ENCODE peak calls at places on chromosomes 3 and 15, in eight cellular contexts. S, P, G, T, C, V, A and Y are unnamed samples. For H3K4me1, the result is how much of the 10 kb centered on the place peaks cover.

GRCh38 chr15:58467722-58468436 is 36.1 kb downstream of the LIPC start:
- DNase-seq in G (no peak), T (peak), V (no peak), S (no peak), P (no peak), C (no peak), A (no peak), Y (no peak)

GRCh38 chr15:49370782-49371181 is 52.3 kb upstream of the FGF7 start:
- DNase-seq in G (no peak), S (no peak), C (no peak), T (no peak), A (no peak), P (no peak), V (peak), Y (no peak)

GRCh38 chr15:27353837-27354236 is 382.9 kb downstream of the GABRG3 start:
- DNase-seq in P (no peak), V (no peak), C (no peak), S (no peak), G (no peak), A (no peak), T (no peak), Y (no peak)

GRCh38 chr3:108486910-108487309 is 23.5 kb downstream of the MYH15 start:
- DNase-seq in G (no peak), V (peak), C (peak), P (no peak), T (no peak), A (no peak), S (no peak), Y (no peak)

GRCh38 chr15:97790180-97790579 is 170.3 kb upstream of the ARRDC4 start:
- DNase-seq in A (no peak), P (no peak), C (no peak), V (no peak), G (no peak), T (no peak), S (no peak), Y (no peak)

GRCh38 chr3:13709706-13710105 is 160.8 kb downstream of the FBLN2 start:
- DNase-seq in A (peak), P (peak), G (no peak), S (peak), T (no peak), V (no peak), C (no peak), Y (no peak)

GRCh38 chr15:98700501-98700900 is 52.2 kb downstream of the IGF1R start:
- DNase-seq in G (no peak), S (no peak), C (no peak), A (no peak), T (no peak), V (no peak), P (no peak), Y (no peak)

GRCh38 chr3:165185707-165186327 is 10.4 kb downstream of the SLITRK3 start:
- DNase-seq in T (no peak), A (no peak), G (no peak), V (peak), C (peak), S (no peak), P (peak), Y (no peak)

GRCh38 chr3:188788621-188789081 is 383.1 kb upstream of the TPRG1 start:
- DNase-seq in C (peak), P (no peak), T (no peak), V (peak), S (no peak), A (no peak), G (peak), Y (no peak)

DNA sequence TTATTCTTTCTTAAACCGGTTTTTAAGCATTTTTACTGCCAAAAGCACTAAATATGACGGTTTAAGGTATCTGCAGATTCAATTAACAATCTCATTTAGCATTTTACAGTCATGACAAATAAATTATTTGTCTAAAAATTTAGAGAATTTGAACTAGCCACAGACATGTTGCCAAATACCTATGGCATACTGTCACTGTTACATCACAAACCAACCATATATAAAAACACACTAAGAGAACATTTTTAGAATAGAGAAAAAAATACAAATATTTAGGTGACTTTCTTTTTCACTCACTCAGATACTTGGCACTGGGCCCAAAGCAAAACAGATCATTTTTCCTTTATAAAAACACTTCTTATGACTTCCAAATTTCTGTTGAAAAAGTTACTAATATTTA is 644.6 kb downstream of the OTOL1 start:
- DNase-seq in A (no peak), T (no peak), V (peak), S (no peak), C (no peak), G (no peak), P (no peak), Y (no peak)
- H3K27ac ChIP-seq in A (no peak), T (no peak), V (no peak), S (no peak), C (no peak), G (no peak), P (no peak), Y (no peak)

GRCh38 chr15:43510230-43511011 is 7.0 kb upstream of the MAP1A start:
- DNase-seq in V (peak), A (peak), C (peak), T (peak), G (peak), S (peak), P (peak), Y (peak)
- H3K4me1 ChIP-seq in V (under half), A (under half), C (under half), T (under half), G (under half), S (under half), P (under half), Y (under half)

DNA sequence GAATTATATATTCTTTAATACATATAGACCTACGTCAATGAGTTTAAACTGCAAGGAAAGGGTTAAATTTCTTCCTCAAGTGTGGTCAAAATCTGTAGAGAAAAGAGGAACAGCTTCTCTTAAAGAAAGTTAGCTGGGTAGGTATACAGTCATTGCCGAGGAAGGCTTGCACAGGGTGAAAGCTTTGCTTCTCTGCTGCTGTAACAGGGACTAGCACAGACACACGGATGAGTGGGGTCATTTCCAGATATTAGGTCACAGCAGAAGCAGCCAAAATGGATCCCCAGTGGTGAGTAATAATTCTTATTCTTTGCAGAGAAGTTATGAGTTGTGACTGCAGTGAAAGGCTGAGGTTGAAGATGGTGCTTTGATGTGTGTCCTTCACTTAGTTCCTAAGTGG is at the start of gene CD86:
- DNase-seq in V (no peak), T (no peak), G (no peak), P (no peak), C (no peak), A (no peak), S (no peak), Y (no peak)
- H3K27ac ChIP-seq in V (no peak), T (no peak), G (no peak), P (no peak), C (no peak), A (no peak), S (no peak), Y (no peak)

GRCh38 chr3:71052725-71053124 is 530.8 kb downstream of the FOXP1 start:
- DNase-seq in S (peak), G (no peak), A (no peak), P (no peak), T (no peak), C (no peak), V (no peak), Y (no peak)

GRCh38 chr3:71055602-71056001 is 527.9 kb downstream of the FOXP1 start:
- DNase-seq in G (no peak), A (no peak), S (no peak), C (no peak), T (no peak), P (no peak), V (peak), Y (no peak)

GRCh38 chr3:71051893-71052687 is 531.4 kb downstream of the FOXP1 start:
- DNase-seq in V (peak), A (no peak), C (peak), T (no peak), G (no peak), S (peak), P (no peak), Y (no peak)

GRCh38 chr3:71054312-71054711 is 529.2 kb downstream of the FOXP1 start:
- DNase-seq in V (no peak), G (no peak), T (no peak), A (no peak), S (peak), C (no peak), P (no peak), Y (no peak)

DNA sequence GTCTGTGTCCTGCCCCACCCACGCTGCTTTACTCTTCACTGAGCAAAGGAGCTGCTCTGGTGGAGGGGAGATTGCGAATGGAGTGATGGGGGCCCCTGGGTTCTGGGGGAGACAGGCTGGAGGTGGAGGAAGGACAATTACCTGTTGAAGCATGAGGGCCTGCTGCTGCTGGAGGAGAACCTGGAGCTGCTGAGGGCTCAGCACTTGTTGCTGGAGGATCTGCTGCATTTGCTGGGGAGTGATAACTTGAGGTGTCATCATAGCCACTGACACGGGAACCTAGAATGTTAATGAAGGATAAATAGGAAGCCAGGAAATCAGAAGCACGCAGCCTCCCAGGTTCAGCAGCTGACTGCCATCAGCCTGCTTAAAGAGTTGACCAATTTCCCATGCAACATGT is 530.0 kb downstream of the FOXP1 start:
- DNase-seq in S (peak), C (no peak), A (no peak), G (no peak), T (no peak), V (no peak), P (no peak), Y (no peak)
- H3K4me1 ChIP-seq in S (half or more), C (half or more), A (half or more), G (half or more), T (under half), V (under half), P (under half), Y (under half)

DNA sequence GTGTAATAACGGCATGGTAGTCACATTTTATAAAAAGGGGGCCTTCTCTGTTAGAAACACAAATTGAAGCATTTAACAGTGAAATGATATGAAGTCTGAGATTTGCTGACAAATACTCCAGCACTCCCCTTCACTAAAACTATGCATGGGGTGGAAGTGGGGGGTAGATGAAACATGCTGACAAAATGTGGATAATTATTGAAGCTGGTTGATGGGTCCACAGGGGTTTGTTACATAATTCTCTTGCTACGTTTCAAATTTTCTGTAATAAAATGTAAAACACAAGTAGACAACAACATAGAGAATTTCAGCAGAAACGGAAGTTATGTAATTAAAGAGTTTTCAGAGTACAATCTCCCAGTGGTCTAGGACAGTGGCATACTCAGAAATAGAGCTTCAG is 37.0 kb downstream of the MCF2L2 start:
- DNase-seq in C (no peak), V (no peak), S (no peak), P (no peak), G (no peak), A (no peak), T (no peak), Y (no peak)
- H3K27ac ChIP-seq in C (no peak), V (no peak), S (no peak), P (no peak), G (no peak), A (no peak), T (no peak), Y (no peak)

GRCh38 chr3:141192345-141192744 is 39.3 kb upstream of the PXYLP1 start:
- DNase-seq in P (peak), V (peak), G (peak), T (peak), S (peak), A (peak), C (peak), Y (peak)
- H3K4me1 ChIP-seq in P (under half), V (under half), G (under half), T (under half), S (under half), A (under half), C (under half), Y (under half)

DNA sequence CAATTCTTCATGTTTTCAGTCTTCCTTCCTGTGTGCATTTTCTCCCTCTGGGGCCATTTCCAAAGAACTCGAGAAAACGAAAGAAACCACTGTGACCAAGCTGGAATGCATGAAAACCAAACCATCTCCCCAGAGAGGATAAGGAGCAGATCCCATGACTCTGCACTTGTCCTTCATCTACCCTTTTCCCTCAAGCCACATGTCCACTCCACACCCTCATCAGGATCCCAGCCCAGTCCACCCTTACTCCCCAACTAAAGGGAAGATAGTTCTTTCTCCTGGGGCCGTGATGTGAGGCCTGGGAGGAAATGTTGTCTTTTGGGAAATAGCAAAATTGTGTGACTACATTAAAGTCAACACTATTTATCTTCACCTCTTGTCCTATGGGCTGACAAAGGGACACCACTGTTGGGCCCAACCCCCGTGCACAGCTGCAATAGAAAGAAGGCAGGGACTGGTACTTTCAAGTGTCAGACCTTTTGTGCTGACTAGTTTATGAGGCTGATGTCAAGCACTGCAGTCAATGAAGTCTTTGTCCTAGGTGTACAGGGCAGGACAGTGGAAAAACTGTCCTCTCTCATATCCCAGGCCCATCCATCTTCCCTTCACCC is 487.2 kb upstream of the NR2F2 start:
- DNase-seq in S (no peak), C (peak), P (no peak), A (peak), G (no peak), T (no peak), V (no peak), Y (no peak)
- H3K27ac ChIP-seq in S (no peak), C (peak), P (no peak), A (peak), G (no peak), T (peak), V (no peak), Y (no peak)

GRCh38 chr3:69659180-69659915 is 79.9 kb upstream of the MITF start:
- DNase-seq in C (no peak), V (no peak), S (no peak), P (no peak), A (no peak), T (no peak), G (no peak), Y (no peak)

GRCh38 chr3:69660631-69661030 is 78.6 kb upstream of the MITF start:
- DNase-seq in C (no peak), S (no peak), V (no peak), T (no peak), A (no peak), P (no peak), G (no peak), Y (no peak)

GRCh38 chr3:69669070-69669469 is 70.2 kb upstream of the MITF start:
- DNase-seq in A (no peak), C (no peak), S (no peak), V (no peak), G (no peak), T (no peak), P (no peak), Y (no peak)

GRCh38 chr3:69665026-69665739 is 74.1 kb upstream of the MITF start:
- DNase-seq in P (peak), A (no peak), V (no peak), G (no peak), S (no peak), T (no peak), C (no peak), Y (no peak)
- H3K4me1 ChIP-seq in P (under half), A (under half), V (under half), G (under half), S (under half), T (under half), C (under half), Y (under half)

DNA sequence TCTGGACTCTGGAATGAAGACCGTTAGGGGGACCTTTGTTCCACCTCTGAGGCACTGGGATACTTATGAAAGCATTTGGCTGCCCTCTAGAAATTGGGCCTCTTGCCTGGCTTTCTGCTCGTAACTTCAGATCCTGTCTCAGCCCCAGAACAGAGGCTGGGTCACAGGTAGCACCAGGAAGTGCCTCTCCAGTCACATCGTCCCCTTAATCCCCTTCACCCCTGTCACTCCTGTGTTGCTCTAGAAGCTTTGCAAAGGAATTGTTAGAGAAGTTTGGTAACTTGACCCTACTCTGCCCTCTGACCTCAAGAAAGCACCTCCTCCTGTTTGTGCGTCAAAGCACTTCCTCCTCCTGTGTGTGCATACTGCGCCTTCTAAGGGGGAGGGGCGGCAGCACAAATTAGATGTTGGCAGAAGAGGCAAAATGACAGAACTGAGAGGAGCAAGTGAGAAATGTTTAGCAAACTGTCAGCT is 76.0 kb downstream of the LARS2 start:
- DNase-seq in G (peak), S (peak), P (no peak), A (peak), C (no peak), V (peak), T (no peak), Y (peak)
- H3K27ac ChIP-seq in G (peak), S (no peak), P (no peak), A (no peak), C (no peak), V (no peak), T (no peak), Y (no peak)

GRCh38 chr3:9396301-9396631 is 1.1 kb upstream of the SETD5 start:
- DNase-seq in T (no peak), P (no peak), G (peak), V (peak), S (peak), A (peak), C (peak), Y (peak)

GRCh38 chr3:9397911-9398714 is 698 bp downstream of the SETD5 start:
- DNase-seq in C (peak), V (peak), G (peak), P (peak), S (no peak), T (peak), A (peak), Y (no peak)

GRCh38 chr3:9396632-9397330 is 634 bp upstream of the SETD5 start:
- DNase-seq in C (peak), T (peak), A (peak), V (peak), P (peak), G (peak), S (peak), Y (peak)

GRCh38 chr3:9398715-9399708 is 1.6 kb downstream of the SETD5 start:
- DNase-seq in T (no peak), P (no peak), C (peak), A (no peak), V (peak), S (no peak), G (peak), Y (no peak)

DNA sequence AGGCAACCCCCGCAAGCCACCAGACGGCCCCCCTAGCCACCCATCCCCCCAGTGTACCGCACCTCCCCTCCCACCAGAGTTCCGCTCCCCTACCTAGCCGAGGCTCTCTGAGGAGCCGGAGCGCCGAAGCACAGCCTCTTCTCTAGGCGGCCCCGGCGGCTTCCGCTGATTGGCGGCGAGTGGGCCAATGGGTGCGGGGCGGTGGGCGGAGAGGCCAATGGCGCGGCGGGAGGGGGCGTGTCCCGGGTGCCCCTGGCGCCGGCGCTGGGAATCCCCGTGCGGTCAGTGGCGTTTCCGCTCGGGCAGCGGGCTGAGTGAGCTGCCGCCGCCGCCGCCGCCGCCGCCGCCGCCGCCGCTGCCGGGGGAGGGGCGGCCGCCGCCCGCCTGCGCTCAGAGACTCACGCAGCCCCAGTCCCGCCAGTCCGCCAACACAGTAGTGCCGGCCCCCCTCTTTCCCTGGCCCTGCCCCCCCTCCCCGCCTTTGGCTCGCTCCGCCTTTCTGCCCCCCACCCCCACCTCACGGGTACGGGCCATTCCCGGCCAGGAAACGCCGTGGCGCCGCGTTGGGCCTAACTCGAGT is at the start of gene SETD5:
- DNase-seq in A (peak), V (peak), C (peak), P (peak), T (peak), S (peak), G (peak), Y (peak)
- H3K4me1 ChIP-seq in A (under half), V (under half), C (half or more), P (half or more), T (under half), S (half or more), G (under half), Y (under half)